ENCODE peak calls at places on chromosomes 13 and 19, in six cellular contexts. One of them, this sample, is unnamed.

GRCh38 chr19:41638624-41639023 is 11.8 kb upstream of the CEACAM4 start:
- DNase-seq in tibial artery: no peak
- DNase-seq in dorsolateral prefrontal cortex: no peak
- DNase-seq in mucosa of descending colon: no peak
- DNase-seq in cardiac fibroblast: no peak
- DNase-seq in A673: no peak
- DNase-seq in this sample: no peak

GRCh38 chr19:480016-480855 is 16.1 kb upstream of the MADCAM1 start:
- DNase-seq in tibial artery: peak; percentile 73
- DNase-seq in dorsolateral prefrontal cortex: no peak
- DNase-seq in A673: peak; percentile 85
- DNase-seq in mucosa of descending colon: peak; percentile 80
- DNase-seq in cardiac fibroblast: peak; percentile 47
- DNase-seq in this sample: peak; percentile 65

GRCh38 chr13:38538412-38538811 is 148.5 kb upstream of the FREM2 start:
- DNase-seq in A673: no peak
- DNase-seq in cardiac fibroblast: no peak
- DNase-seq in mucosa of descending colon: no peak
- DNase-seq in tibial artery: no peak
- DNase-seq in dorsolateral prefrontal cortex: no peak
- DNase-seq in this sample: no peak

GRCh38 chr19:48751835-48752510 is 468 bp downstream of the FUT1 start:
- DNase-seq in A673: no peak
- DNase-seq in cardiac fibroblast: no peak
- DNase-seq in tibial artery: no peak
- DNase-seq in dorsolateral prefrontal cortex: no peak
- DNase-seq in mucosa of descending colon: no peak
- DNase-seq in this sample: no peak

GRCh38 chr19:17848598-17849292 is 963 bp upstream of the JAK3 start:
- DNase-seq in tibial artery: no peak
- DNase-seq in A673: no peak
- DNase-seq in cardiac fibroblast: no peak
- DNase-seq in mucosa of descending colon: no peak
- DNase-seq in dorsolateral prefrontal cortex: no peak
- DNase-seq in this sample: no peak

GRCh38 chr19:4664642-4665041 is 5.5 kb downstream of the MYDGF start:
- DNase-seq in A673: no peak
- DNase-seq in tibial artery: no peak
- DNase-seq in dorsolateral prefrontal cortex: no peak
- DNase-seq in cardiac fibroblast: no peak
- DNase-seq in mucosa of descending colon: no peak
- DNase-seq in this sample: no peak

GRCh38 chr19:16433986-16434385 is 37.8 kb downstream of the EPS15L1 start:
- DNase-seq in A673: no peak
- DNase-seq in tibial artery: no peak
- DNase-seq in mucosa of descending colon: no peak
- DNase-seq in dorsolateral prefrontal cortex: no peak
- DNase-seq in cardiac fibroblast: peak; percentile 14
- DNase-seq in this sample: no peak

GRCh38 chr19:38667552-38668205 is 20.2 kb downstream of the ACTN4 start:
- DNase-seq in tibial artery: no peak
- DNase-seq in A673: peak; percentile 54
- DNase-seq in dorsolateral prefrontal cortex: no peak
- DNase-seq in cardiac fibroblast: no peak
- DNase-seq in mucosa of descending colon: no peak
- DNase-seq in this sample: peak; percentile 89

GRCh38 chr13:111941845-111942447 is 125.0 kb upstream of the SOX1 start:
- DNase-seq in mucosa of descending colon: no peak
- DNase-seq in dorsolateral prefrontal cortex: no peak
- DNase-seq in tibial artery: no peak
- DNase-seq in A673: no peak
- DNase-seq in cardiac fibroblast: no peak
- DNase-seq in this sample: no peak

GRCh38 chr19:16397791-16398529 is 73.3 kb downstream of the KLF2 start:
- DNase-seq in dorsolateral prefrontal cortex: no peak
- DNase-seq in mucosa of descending colon: no peak
- DNase-seq in tibial artery: peak; percentile 60
- DNase-seq in cardiac fibroblast: peak; percentile 52
- DNase-seq in A673: no peak
- DNase-seq in this sample: no peak

GRCh38 chr13:40460116-40460515 is 206.3 kb downstream of the FOXO1 start:
- DNase-seq in A673: no peak
- DNase-seq in dorsolateral prefrontal cortex: no peak
- DNase-seq in cardiac fibroblast: peak; percentile 51
- DNase-seq in tibial artery: no peak
- DNase-seq in mucosa of descending colon: no peak
- DNase-seq in this sample: no peak

GRCh38 chr19:45973564-45974338 is at the start of gene NOVA2:
- DNase-seq in A673: peak; percentile 84
- DNase-seq in cardiac fibroblast: peak; percentile 81
- DNase-seq in dorsolateral prefrontal cortex: peak; percentile 91
- DNase-seq in mucosa of descending colon: peak; percentile 54
- DNase-seq in tibial artery: peak; percentile 47
- DNase-seq in this sample: peak; percentile 39

GRCh38 chr19:8468761-8469458 is 24.1 kb downstream of the HNRNPM start:
- DNase-seq in dorsolateral prefrontal cortex: no peak
- DNase-seq in mucosa of descending colon: no peak
- DNase-seq in A673: no peak
- DNase-seq in cardiac fibroblast: peak; percentile 25
- DNase-seq in tibial artery: no peak
- DNase-seq in this sample: peak; percentile 64

GRCh38 chr13:113581871-113582270 is 2.7 kb upstream of the TFDP1 start:
- DNase-seq in cardiac fibroblast: no peak
- DNase-seq in tibial artery: peak; percentile 2
- DNase-seq in mucosa of descending colon: no peak
- DNase-seq in A673: no peak
- DNase-seq in dorsolateral prefrontal cortex: no peak
- DNase-seq in this sample: no peak

GRCh38 chr13:35857769-35858168 is 273.4 kb downstream of the DCLK1 start:
- DNase-seq in dorsolateral prefrontal cortex: no peak
- DNase-seq in A673: no peak
- DNase-seq in mucosa of descending colon: no peak
- DNase-seq in tibial artery: no peak
- DNase-seq in cardiac fibroblast: peak; percentile 34
- DNase-seq in this sample: peak; percentile 75

GRCh38 chr19:1417145-1417544 is 9.8 kb downstream of the DAZAP1 start:
- DNase-seq in cardiac fibroblast: no peak
- DNase-seq in dorsolateral prefrontal cortex: no peak
- DNase-seq in tibial artery: no peak
- DNase-seq in mucosa of descending colon: no peak
- DNase-seq in A673: no peak
- DNase-seq in this sample: peak; percentile 88

GRCh38 chr19:40959338-40959737 is 31.7 kb upstream of the CYP2B6 start:
- DNase-seq in A673: no peak
- DNase-seq in cardiac fibroblast: no peak
- DNase-seq in dorsolateral prefrontal cortex: no peak
- DNase-seq in mucosa of descending colon: no peak
- DNase-seq in tibial artery: no peak
- DNase-seq in this sample: no peak

GRCh38 chr13:98546402-98546801 is 30.5 kb downstream of the STK24 start:
- DNase-seq in cardiac fibroblast: no peak
- DNase-seq in mucosa of descending colon: no peak
- DNase-seq in tibial artery: no peak
- DNase-seq in dorsolateral prefrontal cortex: no peak
- DNase-seq in A673: no peak
- DNase-seq in this sample: no peak

GRCh38 chr19:11693505-11694499 is 44.9 kb downstream of the ZNF823 start:
- DNase-seq in cardiac fibroblast: peak; percentile 52
- DNase-seq in tibial artery: no peak
- DNase-seq in A673: peak; percentile 95
- DNase-seq in dorsolateral prefrontal cortex: no peak
- DNase-seq in mucosa of descending colon: no peak
- DNase-seq in this sample: peak; percentile 85

GRCh38 chr19:47549341-47549768 is 23.6 kb downstream of the ZNF541 start:
- DNase-seq in tibial artery: no peak
- DNase-seq in dorsolateral prefrontal cortex: no peak
- DNase-seq in cardiac fibroblast: no peak
- DNase-seq in A673: no peak
- DNase-seq in mucosa of descending colon: no peak
- DNase-seq in this sample: no peak

GRCh38 chr19:4130635-4131438 is 6.9 kb upstream of the MAP2K2 start:
- DNase-seq in mucosa of descending colon: no peak
- DNase-seq in cardiac fibroblast: peak; percentile 74
- DNase-seq in dorsolateral prefrontal cortex: no peak
- DNase-seq in tibial artery: no peak
- DNase-seq in A673: peak; percentile 56
- DNase-seq in this sample: peak; percentile 88

DNA sequence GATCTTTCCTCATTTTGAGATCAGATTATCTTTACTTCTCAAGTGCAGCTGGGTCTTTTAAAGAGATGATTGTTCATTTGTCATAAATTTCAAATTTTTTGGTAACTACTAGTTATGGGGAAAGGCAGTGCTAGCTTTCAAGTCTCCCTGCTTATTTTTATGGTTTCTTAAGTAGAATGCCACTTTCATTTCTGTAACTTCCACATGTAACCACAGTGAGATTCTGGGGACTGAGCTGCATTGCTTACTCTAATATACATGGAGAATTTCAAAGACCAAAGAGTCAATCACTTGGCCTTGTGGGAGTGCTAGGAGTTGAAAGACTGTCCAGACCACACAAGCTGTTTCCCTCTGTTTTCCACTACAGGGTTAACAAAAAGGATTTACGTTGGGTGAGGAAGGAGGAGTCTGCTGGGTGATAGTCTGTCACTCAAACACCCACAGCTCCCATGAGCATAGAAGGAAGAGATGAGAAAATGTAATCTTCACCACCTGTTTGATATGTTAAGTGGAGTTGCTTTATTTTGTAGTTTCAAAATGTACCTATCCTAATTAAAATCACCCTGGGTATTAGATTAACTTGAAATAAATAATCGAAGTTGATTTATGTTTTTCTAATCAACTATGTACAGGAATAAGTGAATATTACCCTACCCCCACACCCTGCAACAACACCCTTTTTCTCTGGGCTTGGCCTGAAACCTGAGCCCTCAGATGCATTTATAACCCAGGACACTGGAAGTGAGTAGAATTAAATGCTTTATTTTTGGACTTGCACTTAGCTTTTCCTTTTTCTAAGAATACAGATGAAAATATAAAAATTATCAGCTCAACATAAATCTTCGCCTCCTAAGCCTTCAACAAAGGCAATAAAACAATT is 225.7 kb upstream of the SLC10A2 start:
- DNase-seq in dorsolateral prefrontal cortex: no peak
- DNase-seq in cardiac fibroblast: no peak
- DNase-seq in tibial artery: no peak
- DNase-seq in A673: peak; percentile 70
- DNase-seq in mucosa of descending colon: no peak
- DNase-seq in this sample: peak; percentile 35
- TF ChIP-seq CTCF in dorsolateral prefrontal cortex: no peak
- TF ChIP-seq CTCF in cardiac fibroblast: no peak
- TF ChIP-seq CTCF in tibial artery: no peak
- TF ChIP-seq CTCF in A673: no peak
- TF ChIP-seq CTCF in mucosa of descending colon: no peak
- TF ChIP-seq CTCF in this sample: no peak

DNA sequence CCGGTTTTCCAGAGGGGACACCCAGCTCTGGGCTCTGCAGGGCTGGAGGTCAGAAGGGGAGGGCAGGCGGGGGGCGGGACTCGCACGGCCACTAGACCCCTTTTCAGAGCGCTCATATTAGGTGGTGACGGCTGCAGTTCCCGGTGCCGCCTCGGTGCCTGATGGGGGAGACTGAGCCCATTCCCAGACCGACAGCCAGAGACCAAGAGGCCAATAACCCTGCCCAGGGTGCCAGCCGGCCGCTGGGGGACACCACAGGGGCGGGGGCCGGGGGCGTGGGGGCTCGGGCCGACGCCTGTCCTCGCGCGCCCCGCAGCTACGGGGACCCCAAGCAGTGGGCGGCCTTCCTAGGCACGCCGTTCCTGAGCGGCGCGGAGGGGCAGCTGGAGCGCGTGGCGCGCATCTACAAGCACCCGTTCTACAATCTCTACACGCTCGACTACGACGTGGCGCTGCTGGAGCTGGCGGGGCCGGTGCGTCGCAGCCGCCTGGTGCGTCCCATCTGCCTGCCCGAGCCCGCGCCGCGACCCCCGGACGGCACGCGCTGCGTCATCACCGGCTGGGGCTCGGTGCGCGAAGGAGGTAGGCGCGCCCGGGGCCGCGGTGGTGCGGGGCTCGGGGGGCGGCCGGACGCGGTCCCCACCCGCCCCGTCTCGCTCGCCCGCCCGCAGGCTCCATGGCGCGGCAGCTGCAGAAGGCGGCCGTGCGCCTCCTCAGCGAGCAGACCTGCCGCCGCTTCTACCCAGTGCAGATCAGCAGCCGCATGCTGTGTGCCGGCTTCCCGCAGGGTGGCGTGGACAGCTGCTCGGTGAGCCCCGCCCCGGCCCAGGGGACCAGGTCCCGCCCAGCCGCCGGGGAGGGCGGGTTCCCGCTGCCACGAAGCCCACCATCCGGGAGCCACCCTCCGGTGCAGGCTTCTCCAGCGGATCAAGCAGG is 2.4 kb downstream of the TIMM13 start:
- DNase-seq in tibial artery: no peak
- DNase-seq in mucosa of descending colon: no peak
- DNase-seq in dorsolateral prefrontal cortex: peak; percentile 73
- DNase-seq in A673: peak; percentile 92
- DNase-seq in cardiac fibroblast: peak; percentile 81
- DNase-seq in this sample: peak; percentile 83
- TF ChIP-seq CTCF in tibial artery: no peak
- TF ChIP-seq CTCF in mucosa of descending colon: no peak
- TF ChIP-seq CTCF in dorsolateral prefrontal cortex: no peak
- TF ChIP-seq CTCF in A673: peak; percentile 40
- TF ChIP-seq CTCF in cardiac fibroblast: peak; percentile 41
- TF ChIP-seq CTCF in this sample: peak; percentile 44

GRCh38 chr19:35140898-35141626 is 2.0 kb upstream of the FXYD7 start:
- DNase-seq in mucosa of descending colon: peak; percentile 99
- DNase-seq in A673: peak; percentile 92
- DNase-seq in tibial artery: peak; percentile 94
- DNase-seq in cardiac fibroblast: peak; percentile 94
- DNase-seq in dorsolateral prefrontal cortex: peak; percentile 95
- DNase-seq in this sample: peak; percentile 92
- TF ChIP-seq CTCF in mucosa of descending colon: peak; percentile 44
- TF ChIP-seq CTCF in A673: peak; percentile 59
- TF ChIP-seq CTCF in tibial artery: peak; percentile 55
- TF ChIP-seq CTCF in cardiac fibroblast: peak; percentile 43
- TF ChIP-seq CTCF in dorsolateral prefrontal cortex: peak; percentile 48
- TF ChIP-seq CTCF in this sample: peak; percentile 65

GRCh38 chr19:50536662-50537305 is 23.1 kb upstream of the ASPDH start:
- DNase-seq in mucosa of descending colon: no peak
- DNase-seq in tibial artery: no peak
- DNase-seq in dorsolateral prefrontal cortex: no peak
- DNase-seq in cardiac fibroblast: no peak
- DNase-seq in A673: no peak
- DNase-seq in this sample: no peak
- TF ChIP-seq CTCF in mucosa of descending colon: no peak
- TF ChIP-seq CTCF in tibial artery: no peak
- TF ChIP-seq CTCF in dorsolateral prefrontal cortex: no peak
- TF ChIP-seq CTCF in cardiac fibroblast: no peak
- TF ChIP-seq CTCF in A673: no peak
- TF ChIP-seq CTCF in this sample: peak; percentile 4

This sample was measured in choroid plexus epithelial cell.